ENCODE peak calls at places on chromosomes 13 and 19, in five cellular contexts. G is K562, C is WTC11, J is HCT116, W is H1. S is an unnamed sample.

GRCh38 chr13:25738797-25739196 is 313.0 kb downstream of the SHISA2 start:
- DNase-seq in C (no peak), W (no peak), J (no peak), G (no peak), S (no peak)

GRCh38 chr13:41271456-41272285 is 8.3 kb upstream of the MTRF1 start:
- DNase-seq in G (no peak), J (no peak), W (no peak), C (no peak), S (peak)

GRCh38 chr19:2032296-2032941 is 16.9 kb upstream of the BTBD2 start:
- DNase-seq in G (no peak), J (peak), W (no peak), C (no peak), S (no peak)

GRCh38 chr13:46032341-46032740 is 20.2 kb downstream of the ZC3H13 start:
- DNase-seq in C (no peak), G (no peak), J (no peak), W (no peak), S (no peak)

GRCh38 chr19:41705393-41706174 is 2.8 kb upstream of the CEACAM5 start:
- DNase-seq in W (no peak), J (no peak), C (peak), G (peak), S (no peak)

GRCh38 chr19:41591951-41592562 is 16.1 kb downstream of the CEACAM21 start:
- DNase-seq in C (peak), J (no peak), G (no peak), W (no peak), S (no peak)

GRCh38 chr19:32543107-32543900 is 37.7 kb upstream of the PDCD5 start:
- DNase-seq in C (no peak), G (no peak), W (no peak), J (no peak), S (no peak)

GRCh38 chr19:34236035-34236793 is 18.1 kb upstream of the GARRE1 start:
- DNase-seq in W (no peak), J (no peak), G (no peak), C (no peak), S (no peak)

GRCh38 chr13:71759506-71760225 is 107.3 kb downstream of the DACH1 start:
- DNase-seq in J (no peak), W (peak), C (peak), G (no peak), S (no peak)

GRCh38 chr13:106302843-106303242 is 232.6 kb downstream of the EFNB2 start:
- DNase-seq in G (no peak), J (no peak), W (no peak), C (no peak), S (no peak)

GRCh38 chr13:77733674-77734073 is 36.2 kb downstream of the SLAIN1 start:
- DNase-seq in G (no peak), W (no peak), J (no peak), C (no peak), S (no peak)

GRCh38 chr13:23701646-23702045 is 131.4 kb downstream of the TNFRSF19 start:
- DNase-seq in C (no peak), W (no peak), G (no peak), J (no peak), S (no peak)

GRCh38 chr13:34577051-34577450 is 365.0 kb upstream of the NBEA start:
- DNase-seq in W (no peak), C (no peak), G (no peak), J (no peak), S (no peak)

GRCh38 chr19:47229674-47230121 is 1.3 kb downstream of the BBC3 start:
- DNase-seq in J (no peak), W (no peak), G (no peak), C (no peak), S (no peak)

GRCh38 chr19:14553042-14553938 is 18.6 kb downstream of the NDUFB7 start:
- DNase-seq in C (no peak), G (no peak), W (no peak), J (no peak), S (no peak)

GRCh38 chr13:49443327-49443688 is 556 bp downstream of the CAB39L start:
- DNase-seq in G (no peak), C (no peak), J (no peak), W (no peak), S (no peak)

GRCh38 chr19:35095667-35096368 is 19.8 kb upstream of the FXYD3 start:
- DNase-seq in W (no peak), C (no peak), J (no peak), G (peak), S (no peak)

GRCh38 chr13:51453959-51454703 is 1.3 kb upstream of the INTS6 start:
- DNase-seq in C (no peak), G (peak), W (no peak), J (no peak), S (no peak)

GRCh38 chr19:43532571-43532961 is 422 bp upstream of the ZNF575 start:
- DNase-seq in J (peak), G (no peak), W (no peak), C (peak), S (no peak)

GRCh38 chr19:12772323-12772722 is 3.0 kb downstream of the HOOK2 start:
- DNase-seq in J (no peak), G (no peak), W (no peak), C (no peak), S (no peak)

GRCh38 chr19:17321655-17322489 is 12.5 kb downstream of the DDA1 start:
- DNase-seq in G (no peak), J (no peak), W (no peak), C (no peak), S (no peak)

GRCh38 chr19:6639439-6639838 is 30.5 kb downstream of the TNFSF14 start:
- DNase-seq in J (no peak), G (no peak), C (no peak), W (no peak), S (no peak)

GRCh38 chr19:44635581-44636438 is 7.9 kb upstream of the PVR start:
- DNase-seq in C (no peak), J (no peak), G (no peak), W (no peak), S (no peak)

GRCh38 chr19:15875075-15875474 is 22.8 kb downstream of the CYP4F2 start:
- DNase-seq in C (no peak), J (no peak), W (no peak), G (no peak), S (no peak)

GRCh38 chr19:51096473-51097165 is 11.6 kb downstream of the CTU1 start:
- DNase-seq in C (no peak), W (no peak), J (peak), G (no peak), S (no peak)

GRCh38 chr13:42392180-42392579 is 120.2 kb downstream of the AKAP11 start:
- DNase-seq in G (no peak), W (no peak), J (no peak), C (no peak), S (no peak)

GRCh38 chr19:31589109-31589508 is 239.9 kb upstream of the TSHZ3 start:
- DNase-seq in W (no peak), C (no peak), J (no peak), G (no peak), S (no peak)

GRCh38 chr13:77345150-77345780 is 18.4 kb upstream of the MYCBP2 start:
- DNase-seq in J (no peak), W (no peak), C (no peak), G (no peak), S (no peak)

GRCh38 chr19:48424694-48425219 is 21.0 kb upstream of the GRWD1 start:
- DNase-seq in J (no peak), G (peak), C (no peak), W (no peak), S (no peak)

GRCh38 chr13:109669234-109669612 is 117.2 kb downstream of the IRS2 start:
- DNase-seq in J (no peak), G (no peak), C (no peak), W (no peak), S (no peak)

GRCh38 chr19:45470147-45471081 is 2.6 kb downstream of the FOSB start:
- DNase-seq in G (peak), J (no peak), C (no peak), W (no peak), S (no peak)

GRCh38 chr19:2270572-2271515 is 11.1 kb downstream of the PEAK3 start:
- DNase-seq in W (no peak), J (no peak), G (peak), C (peak), S (no peak)

GRCh38 chr19:58166708-58167280 is 16.1 kb upstream of the ZNF274 start:
- DNase-seq in W (no peak), G (no peak), J (no peak), C (no peak), S (no peak)

GRCh38 chr19:41537789-41538188 is 38.2 kb upstream of the CEACAM21 start:
- DNase-seq in C (peak), G (peak), J (no peak), W (no peak), S (no peak)

GRCh38 chr19:13022111-13022858 is 27.0 kb downstream of the NFIX start:
- DNase-seq in J (no peak), W (no peak), G (no peak), C (no peak), S (no peak)

GRCh38 chr19:38543807-38544568 is 73.8 kb downstream of the MAP4K1 start:
- DNase-seq in G (peak), J (peak), C (peak), W (no peak), S (peak)

GRCh38 chr13:111468037-111468959 is 147.9 kb downstream of the TEX29 start:
- DNase-seq in G (no peak), J (no peak), W (no peak), C (no peak), S (no peak)

DNA sequence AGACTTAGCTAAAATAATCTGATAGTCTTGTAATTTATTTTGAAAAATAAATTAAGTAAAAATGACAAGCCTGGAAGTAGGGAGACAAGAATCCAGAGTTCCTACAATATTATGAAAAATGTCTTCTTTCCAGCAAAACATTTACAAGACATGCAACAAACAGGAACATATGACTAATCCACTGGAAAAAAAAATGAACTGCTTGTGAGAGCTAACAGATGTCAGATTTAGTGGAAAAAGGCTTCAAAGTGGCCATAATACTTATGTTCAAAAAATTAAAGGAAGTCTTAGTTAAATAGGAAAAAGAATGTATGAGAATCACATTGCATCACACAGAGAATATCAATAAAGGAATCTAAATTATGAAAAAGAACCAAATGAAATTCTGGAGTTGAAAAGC is 2082.0 kb upstream of the PCDH20 start:
- DNase-seq in G (no peak), C (no peak), J (no peak), W (no peak), S (no peak)
- TF ChIP-seq ATF3 in G (no peak), C (no peak), J (no peak), W (no peak), S (no peak)

GRCh38 chr13:98681017-98681416 is 71.5 kb downstream of the SLC15A1 start:
- DNase-seq in C (no peak), J (no peak), W (no peak), G (no peak), S (no peak)
- TF ChIP-seq ATF3 in C (no peak), J (no peak), W (no peak), G (no peak), S (no peak)

GRCh38 chr19:5137571-5138124 is 168.7 kb downstream of the KDM4B start:
- DNase-seq in G (peak), J (no peak), W (peak), C (peak), S (no peak)
- TF ChIP-seq ATF3 in G (no peak), J (no peak), W (peak), C (no peak), S (no peak)

GRCh38 chr13:94917814-94918213 is 205.5 kb upstream of the SOX21 start:
- DNase-seq in C (peak), G (no peak), J (no peak), W (peak), S (no peak)
- TF ChIP-seq ATF3 in C (no peak), G (no peak), J (no peak), W (no peak), S (no peak)

GRCh38 chr13:97946951-97947588 is 6.4 kb upstream of the IPO5 start:
- DNase-seq in J (no peak), W (no peak), G (no peak), C (no peak), S (no peak)
- TF ChIP-seq ATF3 in J (no peak), W (no peak), G (no peak), C (no peak), S (no peak)

DNA sequence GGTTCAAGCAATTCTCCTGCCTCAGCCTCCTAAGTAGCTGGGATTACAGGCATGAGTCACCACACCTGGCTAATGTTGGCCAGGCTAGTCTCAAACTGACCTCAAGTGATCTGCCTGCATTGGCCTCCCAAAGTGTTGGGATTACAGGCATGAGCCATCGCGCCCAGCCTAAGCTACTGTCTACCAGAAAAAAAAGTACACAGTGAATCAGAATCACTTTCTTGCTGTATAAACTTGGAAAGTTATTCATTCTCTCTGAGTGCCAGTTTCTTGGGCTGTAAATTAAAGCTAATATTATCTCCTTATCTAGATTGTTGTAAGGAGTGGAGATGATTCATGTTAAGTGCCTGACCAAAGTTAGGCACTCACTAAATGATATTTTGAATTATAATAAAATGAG is 242.8 kb downstream of the ENOX1 start:
- DNase-seq in C (no peak), J (no peak), W (no peak), G (no peak), S (no peak)
- TF ChIP-seq ATF3 in C (no peak), J (no peak), W (no peak), G (no peak), S (no peak)

DNA sequence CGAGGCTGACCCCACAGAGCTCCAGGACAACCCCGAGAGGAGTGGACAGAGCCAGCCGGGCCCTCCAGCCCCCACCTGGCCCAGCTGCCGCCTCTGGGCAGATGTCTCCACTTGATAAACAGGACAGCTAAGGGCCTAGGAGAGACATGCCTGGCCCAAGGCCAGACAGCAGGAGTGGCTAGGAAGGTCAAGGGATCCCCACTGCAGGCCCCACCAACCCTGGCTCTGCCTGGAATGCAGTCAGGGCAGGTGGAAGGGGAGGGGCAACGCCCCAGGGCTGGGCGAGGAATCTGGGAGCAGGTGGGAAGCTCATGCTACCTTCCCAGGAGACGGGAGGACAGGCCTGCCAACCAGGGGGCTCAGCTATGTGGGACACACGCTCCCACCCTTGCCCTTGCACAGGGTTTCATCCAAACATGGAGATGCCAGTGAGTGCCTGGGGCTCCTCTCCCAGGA is 25.2 kb downstream of the SH3GL1 start:
- DNase-seq in G (peak), C (peak), W (peak), J (no peak), S (no peak)
- TF ChIP-seq ATF3 in G (no peak), C (no peak), W (no peak), J (no peak), S (no peak)

DNA sequence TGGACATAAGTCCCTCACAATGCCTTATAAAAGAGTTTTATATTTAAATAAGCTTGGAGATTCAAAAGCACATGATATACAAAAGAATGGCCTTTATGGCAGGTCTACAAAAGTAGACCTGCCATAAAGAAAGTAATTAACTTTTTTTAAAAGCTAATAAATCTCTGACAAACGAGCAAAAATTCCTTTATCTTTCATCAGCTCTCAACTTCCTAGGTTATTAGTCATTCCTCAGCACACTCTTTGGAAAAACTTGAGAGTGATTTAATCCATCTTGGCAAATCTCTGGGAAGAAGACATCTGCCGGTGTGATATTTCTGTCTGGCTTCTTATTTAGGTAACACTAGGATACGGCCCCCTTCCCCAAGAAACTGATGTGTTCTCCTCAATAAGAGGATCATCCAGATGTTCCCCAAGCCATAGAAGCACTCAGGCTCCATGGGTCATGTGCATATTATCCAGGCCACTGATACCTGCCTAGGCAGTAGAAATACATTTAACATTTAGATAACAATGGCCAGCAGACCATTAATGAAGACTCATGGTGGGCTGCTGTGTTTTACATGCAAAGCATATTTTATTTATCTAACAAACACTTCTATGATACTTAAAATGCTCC is 372.7 kb downstream of the LIG4 start:
- DNase-seq in J (no peak), W (no peak), C (no peak), G (no peak), S (no peak)
- TF ChIP-seq ATF3 in J (no peak), W (no peak), C (no peak), G (no peak), S (no peak)